ENCODE peak calls at places on chromosomes 3 and 15, in nine cellular contexts. V is H7, Z is left ventricle myocardium superior, C is GM10248, H is Panc1, X is dorsolateral prefrontal cortex, K is germinal center, Y is EH, W is MV-4-11. M is an unnamed sample.
A peak's percentile ranks its signal among the peaks of the same experiment; 100 is the strongest.

GRCh38 chr15:36075333-36075732 is 504.1 kb upstream of the CDIN1 start:
- DNase-seq in Z (no peak), V (no peak), K (no peak), C (no peak), W (no peak), X (no peak), H (no peak), Y (peak; percentile 35), M (no peak)

GRCh38 chr3:114608293-114608692 is 314.5 kb downstream of the TIGIT start:
- DNase-seq in V (no peak), C (no peak), H (no peak), K (no peak), Z (no peak), Y (peak; percentile 93), W (no peak), X (no peak), M (no peak)

GRCh38 chr3:152334761-152335160 is 66.0 kb downstream of the MBNL1 start:
- DNase-seq in Y (no peak), C (no peak), Z (no peak), V (no peak), K (no peak), H (no peak), X (no peak), W (no peak), M (no peak)

GRCh38 chr3:87426916-87427315 is 150.5 kb upstream of the POU1F1 start:
- DNase-seq in W (no peak), Y (peak; percentile 27), Z (no peak), X (no peak), H (no peak), V (no peak), C (no peak), K (no peak), M (no peak)

GRCh38 chr3:53550005-53550620 is 55.7 kb downstream of the CACNA1D start:
- DNase-seq in V (no peak), W (no peak), Z (no peak), C (no peak), K (no peak), X (no peak), H (no peak), Y (no peak), M (no peak)

GRCh38 chr15:92595506-92596337 is 59.9 kb downstream of the FAM174B start:
- DNase-seq in V (no peak), H (no peak), W (no peak), C (no peak), Z (no peak), Y (no peak), K (no peak), X (no peak), M (no peak)

GRCh38 chr3:188904670-188905069 is 267.1 kb upstream of the TPRG1 start:
- DNase-seq in X (no peak), C (no peak), Z (no peak), H (no peak), K (no peak), Y (peak; percentile 85), W (no peak), V (no peak), M (no peak)

GRCh38 chr15:67813104-67813634 is 12.1 kb upstream of the SKOR1 start:
- DNase-seq in W (no peak), Y (no peak), C (no peak), V (peak; percentile 2), X (no peak), H (no peak), K (no peak), Z (no peak), M (no peak)

GRCh38 chr3:49732592-49732991 is 8.8 kb upstream of the GMPPB start:
- DNase-seq in Y (no peak), C (no peak), K (no peak), H (no peak), X (no peak), W (no peak), V (no peak), Z (no peak), M (no peak)

GRCh38 chr3:129022995-129023332 is 21.9 kb downstream of the EFCC1 start:
- DNase-seq in W (no peak), C (no peak), Z (no peak), Y (no peak), K (no peak), V (no peak), X (no peak), H (no peak), M (no peak)

GRCh38 chr15:31238369-31238768 is 88.3 kb upstream of the KLF13 start:
- DNase-seq in Y (no peak), X (no peak), K (no peak), H (no peak), C (no peak), Z (no peak), V (no peak), W (peak; percentile 33), M (no peak)

GRCh38 chr3:188946837-188947236 is 224.9 kb upstream of the TPRG1 start:
- DNase-seq in C (no peak), V (no peak), X (no peak), Z (no peak), H (no peak), K (no peak), Y (no peak), W (peak; percentile 50), M (no peak)

GRCh38 chr3:194554488-194555098 is 67.8 kb upstream of the ATP13A3 start:
- DNase-seq in Z (no peak), W (no peak), K (no peak), V (no peak), H (no peak), Y (peak; percentile 54), X (no peak), C (no peak), M (no peak)

GRCh38 chr15:39828374-39828931 is 45.8 kb upstream of the FSIP1 start:
- DNase-seq in Z (no peak), V (no peak), H (no peak), X (no peak), C (no peak), W (no peak), Y (peak; percentile 68), K (no peak), M (no peak)

GRCh38 chr3:121894191-121894990 is at the start of gene SLC15A2:
- DNase-seq in H (no peak), X (no peak), Z (peak; percentile 30), C (no peak), K (no peak), V (peak; percentile 19), W (no peak), Y (no peak), M (no peak)

GRCh38 chr3:55341502-55342031 is 145.5 kb downstream of the WNT5A start:
- DNase-seq in C (no peak), Y (peak; percentile 94), K (no peak), X (no peak), V (no peak), W (no peak), H (no peak), Z (no peak), M (no peak)

GRCh38 chr15:82699726-82700125 is 9.9 kb downstream of the AP3B2 start:
- DNase-seq in H (no peak), Y (peak; percentile 4), V (peak; percentile 83), C (no peak), K (no peak), X (no peak), Z (no peak), W (no peak), M (no peak)

GRCh38 chr3:168870892-168871291 is 775.2 kb upstream of the GOLIM4 start:
- DNase-seq in Z (no peak), H (no peak), Y (no peak), V (no peak), C (no peak), K (no peak), W (no peak), X (no peak), M (no peak)

GRCh38 chr3:11465744-11466611 is 177.7 kb downstream of the VGLL4 start:
- DNase-seq in C (no peak), K (no peak), Y (peak; percentile 87), Z (no peak), H (no peak), W (no peak), V (no peak), X (no peak), M (no peak)

GRCh38 chr3:72137865-72138861 is 353.2 kb upstream of the PROK2 start:
- DNase-seq in V (no peak), C (peak; percentile 34), Z (peak; percentile 58), H (no peak), W (no peak), K (peak; percentile 40), Y (no peak), X (no peak), M (peak; percentile 42)

GRCh38 chr15:70286110-70286806 is 188.5 kb upstream of the TLE3 start:
- DNase-seq in H (no peak), C (no peak), Y (no peak), Z (no peak), W (no peak), K (no peak), X (no peak), V (peak; percentile 69), M (no peak)

GRCh38 chr3:99509224-99509623 is 129.2 kb upstream of the COL8A1 start:
- DNase-seq in K (no peak), X (no peak), Y (peak; percentile 93), W (no peak), Z (no peak), C (no peak), H (no peak), V (no peak), M (no peak)

GRCh38 chr15:100849021-100849831 is 30.4 kb upstream of the ALDH1A3 start:
- DNase-seq in Z (peak; percentile 53), W (peak; percentile 52), K (peak; percentile 65), C (peak; percentile 69), X (peak; percentile 47), V (no peak), Y (peak; percentile 58), H (peak; percentile 24), M (peak; percentile 60)